ENCODE peak calls at places on chromosomes 7 and 10, in ten cellular contexts. One of them, this sample, is unnamed. For H3K27me3 and H3K9me3, the result is how much of the 10 kb centered on the place peaks cover.

GRCh38 chr10:37234692-37235091 is 109.3 kb downstream of the ANKRD30A start:
- DNase-seq in Panc1: no peak
- DNase-seq in fibroblast of lung: no peak
- DNase-seq in SJSA1: no peak
- DNase-seq in suprapubic skin: no peak
- DNase-seq in WERI-Rb-1: no peak
- DNase-seq in vagina: no peak
- DNase-seq in CD8-positive, alpha-beta memory T cell: no peak
- DNase-seq in sigmoid colon: no peak
- DNase-seq in psoas muscle: no peak
- DNase-seq in this sample: no peak

GRCh38 chr7:92717601-92717981 is 118.8 kb downstream of the CDK6 start:
- DNase-seq in CD8-positive, alpha-beta memory T cell: no peak
- DNase-seq in sigmoid colon: no peak
- DNase-seq in suprapubic skin: no peak
- DNase-seq in WERI-Rb-1: no peak
- DNase-seq in vagina: no peak
- DNase-seq in Panc1: no peak
- DNase-seq in psoas muscle: no peak
- DNase-seq in SJSA1: no peak
- DNase-seq in fibroblast of lung: no peak
- DNase-seq in this sample: no peak

GRCh38 chr10:102068216-102068615 is 3.1 kb downstream of the HPS6 start:
- DNase-seq in SJSA1: no peak
- DNase-seq in fibroblast of lung: no peak
- DNase-seq in WERI-Rb-1: no peak
- DNase-seq in suprapubic skin: no peak
- DNase-seq in CD8-positive, alpha-beta memory T cell: no peak
- DNase-seq in psoas muscle: peak
- DNase-seq in Panc1: no peak
- DNase-seq in sigmoid colon: peak
- DNase-seq in vagina: no peak
- DNase-seq in this sample: no peak

GRCh38 chr7:353746-354325 is 63.9 kb downstream of the FOXL3 start:
- DNase-seq in WERI-Rb-1: no peak
- DNase-seq in CD8-positive, alpha-beta memory T cell: no peak
- DNase-seq in suprapubic skin: no peak
- DNase-seq in Panc1: no peak
- DNase-seq in psoas muscle: peak
- DNase-seq in sigmoid colon: no peak
- DNase-seq in vagina: no peak
- DNase-seq in fibroblast of lung: no peak
- DNase-seq in SJSA1: no peak
- DNase-seq in this sample: no peak

GRCh38 chr10:87658858-87659555 is 671 bp upstream of the PAPSS2 start:
- DNase-seq in WERI-Rb-1: no peak
- DNase-seq in psoas muscle: no peak
- DNase-seq in CD8-positive, alpha-beta memory T cell: no peak
- DNase-seq in sigmoid colon: no peak
- DNase-seq in vagina: no peak
- DNase-seq in SJSA1: peak
- DNase-seq in suprapubic skin: no peak
- DNase-seq in Panc1: no peak
- DNase-seq in fibroblast of lung: no peak
- DNase-seq in this sample: no peak

GRCh38 chr10:23173549-23174074 is 18.5 kb upstream of the PTF1A start:
- DNase-seq in sigmoid colon: no peak
- DNase-seq in psoas muscle: no peak
- DNase-seq in suprapubic skin: no peak
- DNase-seq in SJSA1: no peak
- DNase-seq in WERI-Rb-1: peak
- DNase-seq in Panc1: no peak
- DNase-seq in vagina: no peak
- DNase-seq in fibroblast of lung: no peak
- DNase-seq in CD8-positive, alpha-beta memory T cell: no peak
- DNase-seq in this sample: no peak

GRCh38 chr10:178208-178607 is 43.0 kb downstream of the ZMYND11 start:
- DNase-seq in sigmoid colon: no peak
- DNase-seq in Panc1: peak
- DNase-seq in psoas muscle: no peak
- DNase-seq in fibroblast of lung: peak
- DNase-seq in suprapubic skin: no peak
- DNase-seq in CD8-positive, alpha-beta memory T cell: no peak
- DNase-seq in vagina: no peak
- DNase-seq in WERI-Rb-1: no peak
- DNase-seq in SJSA1: no peak
- DNase-seq in this sample: no peak

GRCh38 chr7:88363249-88363648 is 56.6 kb upstream of the STEAP4 start:
- DNase-seq in suprapubic skin: no peak
- DNase-seq in sigmoid colon: no peak
- DNase-seq in psoas muscle: no peak
- DNase-seq in WERI-Rb-1: no peak
- DNase-seq in Panc1: no peak
- DNase-seq in vagina: no peak
- DNase-seq in CD8-positive, alpha-beta memory T cell: no peak
- DNase-seq in SJSA1: no peak
- DNase-seq in fibroblast of lung: no peak
- DNase-seq in this sample: no peak

GRCh38 chr7:108415821-108416536 is 40.3 kb downstream of the NRCAM start:
- DNase-seq in psoas muscle: no peak
- DNase-seq in SJSA1: no peak
- DNase-seq in CD8-positive, alpha-beta memory T cell: no peak
- DNase-seq in suprapubic skin: no peak
- DNase-seq in fibroblast of lung: peak
- DNase-seq in vagina: no peak
- DNase-seq in WERI-Rb-1: no peak
- DNase-seq in sigmoid colon: no peak
- DNase-seq in Panc1: no peak
- DNase-seq in this sample: no peak

GRCh38 chr7:116271980-116272886 is 61.9 kb downstream of the TES start:
- DNase-seq in fibroblast of lung: peak
- DNase-seq in SJSA1: peak
- DNase-seq in suprapubic skin: no peak
- DNase-seq in vagina: no peak
- DNase-seq in sigmoid colon: peak
- DNase-seq in psoas muscle: peak
- DNase-seq in WERI-Rb-1: no peak
- DNase-seq in Panc1: peak
- DNase-seq in CD8-positive, alpha-beta memory T cell: no peak
- DNase-seq in this sample: peak

GRCh38 chr10:57015595-57016303 is 654.7 kb upstream of the ZWINT start:
- DNase-seq in SJSA1: no peak
- DNase-seq in Panc1: no peak
- DNase-seq in WERI-Rb-1: no peak
- DNase-seq in fibroblast of lung: no peak
- DNase-seq in sigmoid colon: no peak
- DNase-seq in CD8-positive, alpha-beta memory T cell: no peak
- DNase-seq in suprapubic skin: no peak
- DNase-seq in psoas muscle: no peak
- DNase-seq in vagina: no peak
- DNase-seq in this sample: no peak

GRCh38 chr10:73586583-73586984 is 4.6 kb downstream of the USP54 start:
- DNase-seq in suprapubic skin: no peak
- DNase-seq in SJSA1: peak
- DNase-seq in sigmoid colon: no peak
- DNase-seq in Panc1: no peak
- DNase-seq in vagina: no peak
- DNase-seq in WERI-Rb-1: no peak
- DNase-seq in CD8-positive, alpha-beta memory T cell: no peak
- DNase-seq in fibroblast of lung: peak
- DNase-seq in psoas muscle: no peak
- DNase-seq in this sample: peak

GRCh38 chr10:68561804-68562649 is 1.9 kb downstream of the TET1 start:
- DNase-seq in vagina: no peak
- DNase-seq in suprapubic skin: no peak
- DNase-seq in Panc1: no peak
- DNase-seq in psoas muscle: no peak
- DNase-seq in WERI-Rb-1: no peak
- DNase-seq in sigmoid colon: no peak
- DNase-seq in CD8-positive, alpha-beta memory T cell: no peak
- DNase-seq in fibroblast of lung: peak
- DNase-seq in SJSA1: no peak
- DNase-seq in this sample: no peak

GRCh38 chr7:25392571-25393338 is 164.5 kb upstream of the NPVF start:
- DNase-seq in SJSA1: peak
- DNase-seq in Panc1: no peak
- DNase-seq in suprapubic skin: no peak
- DNase-seq in psoas muscle: no peak
- DNase-seq in vagina: no peak
- DNase-seq in fibroblast of lung: peak
- DNase-seq in WERI-Rb-1: no peak
- DNase-seq in CD8-positive, alpha-beta memory T cell: no peak
- DNase-seq in sigmoid colon: no peak
- DNase-seq in this sample: no peak

GRCh38 chr7:71566991-71567390 is 435.0 kb downstream of the GALNT17 start:
- DNase-seq in suprapubic skin: no peak
- DNase-seq in Panc1: no peak
- DNase-seq in WERI-Rb-1: no peak
- DNase-seq in psoas muscle: no peak
- DNase-seq in fibroblast of lung: no peak
- DNase-seq in CD8-positive, alpha-beta memory T cell: no peak
- DNase-seq in vagina: no peak
- DNase-seq in sigmoid colon: no peak
- DNase-seq in SJSA1: no peak
- DNase-seq in this sample: no peak

GRCh38 chr10:103803941-103804340 is 51.4 kb downstream of the SH3PXD2A start:
- DNase-seq in SJSA1: no peak
- DNase-seq in CD8-positive, alpha-beta memory T cell: no peak
- DNase-seq in sigmoid colon: no peak
- DNase-seq in fibroblast of lung: no peak
- DNase-seq in Panc1: no peak
- DNase-seq in suprapubic skin: no peak
- DNase-seq in WERI-Rb-1: peak
- DNase-seq in psoas muscle: no peak
- DNase-seq in vagina: no peak
- DNase-seq in this sample: no peak

GRCh38 chr7:14931511-14932215 is 29.1 kb upstream of the DGKB start:
- DNase-seq in SJSA1: no peak
- DNase-seq in sigmoid colon: no peak
- DNase-seq in fibroblast of lung: no peak
- DNase-seq in CD8-positive, alpha-beta memory T cell: no peak
- DNase-seq in WERI-Rb-1: peak
- DNase-seq in psoas muscle: no peak
- DNase-seq in Panc1: no peak
- DNase-seq in suprapubic skin: no peak
- DNase-seq in vagina: no peak
- DNase-seq in this sample: no peak

GRCh38 chr7:91182819-91183405 is 81.3 kb upstream of the FZD1 start:
- DNase-seq in SJSA1: peak
- DNase-seq in Panc1: no peak
- DNase-seq in sigmoid colon: no peak
- DNase-seq in CD8-positive, alpha-beta memory T cell: no peak
- DNase-seq in vagina: no peak
- DNase-seq in suprapubic skin: no peak
- DNase-seq in fibroblast of lung: peak
- DNase-seq in psoas muscle: no peak
- DNase-seq in WERI-Rb-1: no peak
- DNase-seq in this sample: peak

DNA sequence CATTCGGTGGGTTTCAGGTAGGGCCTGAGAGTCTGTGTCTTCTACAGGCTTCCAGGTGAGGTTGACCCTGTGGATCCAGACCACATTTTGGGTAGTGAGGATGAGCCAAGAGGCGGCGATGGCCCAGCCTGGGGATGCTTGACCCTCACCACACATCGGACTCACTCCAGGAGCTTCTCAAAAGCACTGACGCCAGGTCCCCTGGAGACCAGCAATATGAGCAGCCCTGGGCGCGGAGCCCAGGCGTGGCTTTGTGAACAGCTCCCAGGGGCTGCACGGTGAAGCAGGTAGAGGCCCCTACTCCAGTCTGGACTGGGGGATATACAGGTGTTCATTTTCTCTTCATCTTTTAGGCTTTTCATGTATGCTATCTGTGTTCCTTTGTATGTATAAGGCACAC is 139.7 kb upstream of the PCBD1 start:
- DNase-seq in suprapubic skin: no peak
- DNase-seq in fibroblast of lung: no peak
- DNase-seq in SJSA1: no peak
- DNase-seq in WERI-Rb-1: no peak
- DNase-seq in Panc1: no peak
- DNase-seq in sigmoid colon: no peak
- DNase-seq in CD8-positive, alpha-beta memory T cell: no peak
- DNase-seq in vagina: no peak
- DNase-seq in psoas muscle: peak
- DNase-seq in this sample: no peak
- H3K27me3 ChIP-seq in suprapubic skin: under half
- H3K27me3 ChIP-seq in fibroblast of lung: under half
- H3K27me3 ChIP-seq in SJSA1: under half
- H3K27me3 ChIP-seq in WERI-Rb-1: under half
- H3K27me3 ChIP-seq in Panc1: under half
- H3K27me3 ChIP-seq in sigmoid colon: under half
- H3K27me3 ChIP-seq in CD8-positive, alpha-beta memory T cell: under half
- H3K27me3 ChIP-seq in vagina: under half
- H3K27me3 ChIP-seq in psoas muscle: under half
- H3K27me3 ChIP-seq in this sample: under half

GRCh38 chr7:157843336-157844140 is 506.7 kb downstream of the DNAJB6 start:
- DNase-seq in WERI-Rb-1: no peak
- DNase-seq in sigmoid colon: no peak
- DNase-seq in psoas muscle: no peak
- DNase-seq in vagina: no peak
- DNase-seq in CD8-positive, alpha-beta memory T cell: no peak
- DNase-seq in Panc1: no peak
- DNase-seq in SJSA1: no peak
- DNase-seq in suprapubic skin: no peak
- DNase-seq in fibroblast of lung: no peak
- DNase-seq in this sample: no peak
- H3K9me3 ChIP-seq in WERI-Rb-1: under half
- H3K9me3 ChIP-seq in sigmoid colon: under half
- H3K9me3 ChIP-seq in psoas muscle: under half
- H3K9me3 ChIP-seq in vagina: under half
- H3K9me3 ChIP-seq in CD8-positive, alpha-beta memory T cell: under half
- H3K9me3 ChIP-seq in Panc1: under half
- H3K9me3 ChIP-seq in SJSA1: under half
- H3K9me3 ChIP-seq in suprapubic skin: under half
- H3K9me3 ChIP-seq in fibroblast of lung: under half
- H3K9me3 ChIP-seq in this sample: half or more

DNA sequence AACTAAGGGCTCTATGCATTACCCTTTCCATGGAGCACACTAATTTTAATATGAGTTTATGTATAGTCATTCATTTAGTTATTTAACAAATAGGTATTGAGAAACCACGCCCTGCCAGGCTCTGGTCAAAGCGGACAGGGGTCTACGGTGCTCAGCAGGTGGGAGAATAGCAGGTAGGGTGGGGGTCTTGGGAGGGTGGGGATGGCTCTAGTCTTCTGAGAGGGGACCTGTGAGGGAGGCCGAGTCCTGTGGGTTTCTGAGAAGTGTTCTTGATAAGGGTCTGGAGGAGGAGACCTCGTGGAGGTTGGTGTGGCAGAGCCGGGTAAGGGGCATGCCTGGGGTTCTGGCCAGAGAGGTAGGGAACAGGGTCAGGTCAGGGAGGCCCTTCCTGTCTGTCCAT is 1.1 kb downstream of the WDFY4 start:
- DNase-seq in sigmoid colon: no peak
- DNase-seq in CD8-positive, alpha-beta memory T cell: no peak
- DNase-seq in SJSA1: no peak
- DNase-seq in vagina: peak
- DNase-seq in Panc1: no peak
- DNase-seq in suprapubic skin: no peak
- DNase-seq in fibroblast of lung: no peak
- DNase-seq in WERI-Rb-1: no peak
- DNase-seq in psoas muscle: no peak
- DNase-seq in this sample: no peak
- H3K4me3 ChIP-seq in sigmoid colon: no peak
- H3K4me3 ChIP-seq in CD8-positive, alpha-beta memory T cell: no peak
- H3K4me3 ChIP-seq in SJSA1: no peak
- H3K4me3 ChIP-seq in vagina: no peak
- H3K4me3 ChIP-seq in Panc1: no peak
- H3K4me3 ChIP-seq in suprapubic skin: no peak
- H3K4me3 ChIP-seq in fibroblast of lung: no peak
- H3K4me3 ChIP-seq in WERI-Rb-1: no peak
- H3K4me3 ChIP-seq in psoas muscle: no peak
- H3K4me3 ChIP-seq in this sample: no peak

GRCh38 chr10:53675201-53675600 is 902.6 kb upstream of the MBL2 start:
- DNase-seq in psoas muscle: no peak
- DNase-seq in vagina: no peak
- DNase-seq in WERI-Rb-1: no peak
- DNase-seq in CD8-positive, alpha-beta memory T cell: no peak
- DNase-seq in sigmoid colon: no peak
- DNase-seq in Panc1: no peak
- DNase-seq in fibroblast of lung: no peak
- DNase-seq in suprapubic skin: no peak
- DNase-seq in SJSA1: no peak
- DNase-seq in this sample: no peak
- H3K27me3 ChIP-seq in psoas muscle: under half
- H3K27me3 ChIP-seq in vagina: under half
- H3K27me3 ChIP-seq in WERI-Rb-1: under half
- H3K27me3 ChIP-seq in CD8-positive, alpha-beta memory T cell: under half
- H3K27me3 ChIP-seq in sigmoid colon: under half
- H3K27me3 ChIP-seq in Panc1: under half
- H3K27me3 ChIP-seq in fibroblast of lung: under half
- H3K27me3 ChIP-seq in suprapubic skin: under half
- H3K27me3 ChIP-seq in SJSA1: under half
- H3K27me3 ChIP-seq in this sample: under half